ENCODE peak calls at places on chromosomes 3 and 15, in eight cellular contexts. U is lower leg skin, C is psoas muscle, O is B cell, J is dorsolateral prefrontal cortex, T is left ventricle myocardium inferior, S is suprapubic skin, A is RWPE1. V is an unnamed sample.

GRCh38 chr15:101188517-101189340 is 63.1 kb downstream of the CHSY1 start:
- DNase-seq in U (no peak), C (no peak), O (no peak), J (no peak), T (no peak), S (no peak), A (peak; percentile 39), V (no peak)

GRCh38 chr3:8970971-8971589 is 7.8 kb upstream of the RAD18 start:
- DNase-seq in U (no peak), C (no peak), O (peak; percentile 81), J (peak; percentile 45), T (no peak), S (no peak), A (peak; percentile 63), V (peak; percentile 51)

GRCh38 chr15:25886498-25887140 is 23.5 kb upstream of the ATP10A start:
- DNase-seq in U (peak; percentile 85), C (no peak), O (no peak), J (no peak), T (no peak), S (no peak), A (no peak), V (no peak)

GRCh38 chr3:44721231-44722102 is 8.0 kb upstream of the ZNF501 start:
- DNase-seq in U (no peak), C (no peak), O (no peak), J (no peak), T (no peak), S (no peak), A (no peak), V (no peak)

GRCh38 chr3:55128201-55128870 is 200.5 kb upstream of the LRTM1 start:
- DNase-seq in U (no peak), C (no peak), O (no peak), J (no peak), T (no peak), S (no peak), A (no peak), V (no peak)

GRCh38 chr15:43241100-43241499 is 20.3 kb upstream of the EPB42 start:
- DNase-seq in U (peak; percentile 87), C (peak; percentile 62), O (no peak), J (no peak), T (peak; percentile 26), S (no peak), A (no peak), V (no peak)

GRCh38 chr15:52658955-52659354 is 20.2 kb downstream of the ATOSA start:
- DNase-seq in U (no peak), C (no peak), O (no peak), J (no peak), T (no peak), S (no peak), A (no peak), V (no peak)

GRCh38 chr3:39460677-39461076 is 6.8 kb upstream of the MOBP start:
- DNase-seq in U (no peak), C (no peak), O (no peak), J (no peak), T (no peak), S (no peak), A (no peak), V (no peak)

GRCh38 chr3:125300416-125300815 is 74.7 kb downstream of the ZNF148 start:
- DNase-seq in U (no peak), C (no peak), O (no peak), J (no peak), T (no peak), S (no peak), A (peak; percentile 51), V (no peak)

GRCh38 chr3:117524890-117525289 is 815.3 kb downstream of the TUSC7 start:
- DNase-seq in U (no peak), C (no peak), O (no peak), J (no peak), T (no peak), S (no peak), A (no peak), V (no peak)

GRCh38 chr3:63151893-63152292 is 126.2 kb upstream of the SYNPR start:
- DNase-seq in U (no peak), C (no peak), O (no peak), J (no peak), T (no peak), S (no peak), A (no peak), V (no peak)

GRCh38 chr3:139774570-139775302 is 97.0 kb upstream of the NMNAT3 start:
- DNase-seq in U (no peak), C (peak; percentile 20), O (no peak), J (no peak), T (no peak), S (no peak), A (no peak), V (no peak)

GRCh38 chr3:50515565-50516047 is 12.2 kb upstream of the CACNA2D2 start:
- DNase-seq in U (no peak), C (peak; percentile 31), O (peak; percentile 67), J (no peak), T (peak; percentile 46), S (no peak), A (no peak), V (no peak)

GRCh38 chr3:61561374-61562041 is at the start of gene PTPRG:
- DNase-seq in U (peak; percentile 97), C (peak; percentile 89), O (peak; percentile 20), J (peak; percentile 41), T (peak; percentile 91), S (peak; percentile 93), A (peak; percentile 74), V (peak; percentile 41)

GRCh38 chr3:194508486-194509449 is 22.0 kb upstream of the ATP13A3 start:
- DNase-seq in U (no peak), C (no peak), O (no peak), J (no peak), T (no peak), S (no peak), A (no peak), V (no peak)

GRCh38 chr15:99486371-99487336 is 79.1 kb upstream of the MEF2A start:
- DNase-seq in U (peak; percentile 96), C (peak; percentile 88), O (no peak), J (peak; percentile 45), T (peak; percentile 89), S (peak; percentile 92), A (peak; percentile 37), V (no peak)

DNA sequence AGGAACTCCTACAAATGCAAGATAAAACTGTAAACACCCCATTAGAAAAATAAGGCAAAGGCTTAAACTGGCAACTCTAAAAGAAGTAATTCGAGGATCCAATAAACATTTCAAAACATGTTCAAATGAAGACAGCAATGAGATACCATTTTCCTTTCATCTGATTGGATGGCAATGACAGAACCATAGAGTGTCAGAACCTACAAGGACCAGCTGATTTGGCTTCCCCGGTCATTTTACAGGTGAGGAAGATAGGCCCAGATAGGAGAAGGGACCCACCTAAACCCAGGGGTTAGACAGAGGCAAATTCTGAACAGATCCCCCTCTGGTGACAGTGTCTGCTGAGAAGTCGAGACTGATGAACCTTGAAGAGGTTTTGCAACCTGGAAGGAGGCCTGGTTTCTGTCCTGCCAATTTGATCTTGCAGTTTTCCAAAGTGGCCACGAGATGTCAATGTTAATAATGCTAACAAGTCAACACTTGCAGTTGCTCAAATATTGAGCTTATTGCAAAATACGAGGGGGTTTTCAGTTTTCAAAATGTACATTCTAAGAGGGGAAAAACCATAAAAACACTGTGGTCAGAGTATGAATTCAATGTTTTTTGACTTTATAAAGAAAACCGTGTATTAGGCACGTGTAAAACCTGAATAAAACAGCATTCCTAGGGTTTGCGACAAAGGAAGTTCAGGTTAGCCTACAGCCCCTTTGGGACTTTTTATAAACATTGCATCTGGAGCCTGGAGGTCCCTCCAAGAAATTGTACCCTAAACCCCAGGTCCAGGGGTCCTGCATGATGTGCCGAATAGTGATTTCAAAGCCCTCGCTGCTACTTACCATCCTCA is 21.5 kb downstream of the CFAP161 start:
- DNase-seq in U (peak; percentile 88), C (peak; percentile 36), O (peak; percentile 19), J (no peak), T (no peak), S (no peak), A (peak; percentile 57), V (no peak)
- TF ChIP-seq CTCF in U (no peak), C (peak; percentile 55), O (peak; percentile 48), J (peak; percentile 63), T (peak; percentile 72), S (peak; percentile 55), A (peak; percentile 88), V (no peak)

DNA sequence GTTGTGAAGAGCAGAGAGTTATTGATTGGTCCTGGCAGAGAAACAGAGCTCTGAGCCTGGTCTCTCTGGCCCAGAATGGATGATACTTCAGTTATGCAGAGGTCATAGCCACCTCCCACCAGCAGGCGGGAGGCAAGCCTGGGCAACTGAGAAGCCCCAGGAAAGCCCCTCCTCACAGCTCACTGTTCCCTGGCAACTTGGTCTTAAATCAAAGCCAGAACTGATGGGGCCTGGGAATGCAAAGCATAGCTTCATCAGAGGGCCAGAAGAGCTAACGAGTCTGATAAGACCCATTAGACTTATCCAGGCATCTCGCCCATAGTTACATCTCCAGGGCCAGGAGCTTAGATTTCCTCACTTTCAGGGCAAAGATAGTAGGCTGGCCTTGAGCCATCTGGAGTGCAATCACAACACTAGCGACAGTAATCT is 5.5 kb upstream of the COLQ start:
- DNase-seq in U (peak; percentile 72), C (no peak), O (peak; percentile 8), J (no peak), T (no peak), S (no peak), A (no peak), V (no peak)
- TF ChIP-seq CTCF in U (no peak), C (no peak), O (peak; percentile 19), J (no peak), T (peak; percentile 38), S (no peak), A (no peak), V (no peak)

DNA sequence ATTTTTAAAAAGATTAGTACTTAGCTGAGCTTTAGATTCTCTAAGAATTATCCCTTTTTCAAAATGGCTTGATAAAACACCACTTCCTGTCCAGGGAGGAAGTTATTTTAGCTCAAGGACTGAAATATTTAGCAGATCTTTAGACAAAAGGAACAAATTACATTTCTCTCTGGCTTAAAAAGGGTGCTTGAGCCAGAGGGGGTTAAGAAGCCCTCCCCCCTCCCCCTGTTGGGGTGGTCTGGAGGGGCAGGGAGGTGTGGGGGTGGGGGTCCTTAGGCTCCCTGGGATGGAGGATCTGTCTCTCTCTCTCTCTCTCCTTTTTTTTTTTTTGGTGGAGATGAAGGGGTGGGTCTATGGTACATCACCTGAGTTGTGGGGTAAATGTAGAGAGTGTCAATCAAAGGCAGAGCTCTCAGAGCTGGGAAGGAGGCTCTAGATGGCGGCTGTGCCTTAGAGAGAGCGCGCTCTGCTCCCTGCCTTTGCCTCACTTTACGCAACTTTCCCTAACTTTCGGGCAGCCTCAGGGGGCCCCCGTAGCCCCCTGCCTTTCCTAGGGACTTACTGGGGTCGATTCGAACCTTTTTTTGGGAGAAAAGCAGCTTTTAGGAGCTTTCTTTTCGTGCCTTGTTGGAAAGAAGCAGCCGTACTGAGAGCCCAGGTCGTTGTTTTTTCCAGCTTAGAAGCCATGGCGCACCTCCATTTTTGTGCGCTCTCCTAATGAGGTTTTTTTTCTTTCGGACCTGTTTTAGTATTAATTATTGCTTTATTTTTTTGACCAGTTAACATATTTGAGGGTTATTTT is at the start of gene CHD2:
- DNase-seq in U (no peak), C (peak; percentile 50), O (peak; percentile 83), J (no peak), T (peak; percentile 37), S (no peak), A (peak; percentile 91), V (no peak)
- TF ChIP-seq CTCF in U (no peak), C (no peak), O (no peak), J (no peak), T (no peak), S (no peak), A (no peak), V (no peak)

DNA sequence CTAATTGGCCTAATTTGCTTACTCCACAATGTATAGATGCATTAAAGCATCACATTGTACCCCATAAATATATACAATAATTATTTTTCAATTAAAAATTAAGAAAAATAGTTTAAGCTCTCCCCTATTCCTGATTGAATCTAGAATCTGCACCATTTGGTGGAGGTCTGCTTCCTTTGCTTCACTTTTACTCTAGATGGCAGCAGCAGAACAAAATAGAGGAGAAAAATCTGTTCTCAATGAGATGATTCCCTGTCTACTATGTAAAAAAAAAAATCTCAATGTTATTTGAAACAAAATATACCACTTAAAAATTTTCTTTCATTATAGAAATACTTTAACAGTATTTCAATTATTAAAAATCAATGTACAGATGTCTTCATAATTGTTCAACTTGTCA is 109.6 kb upstream of the FXR1 start:
- DNase-seq in U (no peak), C (no peak), O (peak; percentile 0), J (no peak), T (no peak), S (no peak), A (peak; percentile 20), V (no peak)
- TF ChIP-seq CTCF in U (no peak), C (peak; percentile 65), O (peak; percentile 23), J (peak; percentile 61), T (peak; percentile 67), S (peak; percentile 8), A (peak; percentile 45), V (no peak)

V was measured in omental fat pad.